ENCODE peak calls at places on chromosome 7, in six cellular contexts. One of them, this sample, is unnamed.
A peak's percentile ranks its signal among the peaks of the same experiment; 100 is the strongest.

GRCh38 chr7:5296627-5297226 is 14.0 kb downstream of the SLC29A4 start:
- DNase-seq in COR-L47: no peak
- DNase-seq in activated CD4-positive, alpha-beta T cell treated with anti-CD3 and anti-CD28 coated beads, Interleukin-2, amount 50 U/mL, for 24 hours: peak; percentile 30
- DNase-seq in activated CD8-positive, alpha-beta T cell treated with anti-CD3 and anti-CD28 coated beads for 36 hours: peak; percentile 83
- DNase-seq in uterus: no peak
- DNase-seq in islet precursor cell: peak; percentile 93
- DNase-seq in this sample: no peak

GRCh38 chr7:94971051-94971867 is 63.9 kb downstream of the PPP1R9A start:
- DNase-seq in COR-L47: no peak
- DNase-seq in activated CD4-positive, alpha-beta T cell treated with anti-CD3 and anti-CD28 coated beads, Interleukin-2, amount 50 U/mL, for 24 hours: no peak
- DNase-seq in activated CD8-positive, alpha-beta T cell treated with anti-CD3 and anti-CD28 coated beads for 36 hours: no peak
- DNase-seq in uterus: no peak
- DNase-seq in islet precursor cell: no peak
- DNase-seq in this sample: no peak

GRCh38 chr7:50647286-50647980 is 82.2 kb upstream of the DDC start:
- DNase-seq in COR-L47: no peak
- DNase-seq in activated CD4-positive, alpha-beta T cell treated with anti-CD3 and anti-CD28 coated beads, Interleukin-2, amount 50 U/mL, for 24 hours: no peak
- DNase-seq in activated CD8-positive, alpha-beta T cell treated with anti-CD3 and anti-CD28 coated beads for 36 hours: no peak
- DNase-seq in uterus: no peak
- DNase-seq in islet precursor cell: peak; percentile 37
- DNase-seq in this sample: no peak

GRCh38 chr7:136114966-136115762 is 138.0 kb upstream of the MTPN start:
- DNase-seq in COR-L47: no peak
- DNase-seq in activated CD4-positive, alpha-beta T cell treated with anti-CD3 and anti-CD28 coated beads, Interleukin-2, amount 50 U/mL, for 24 hours: no peak
- DNase-seq in activated CD8-positive, alpha-beta T cell treated with anti-CD3 and anti-CD28 coated beads for 36 hours: peak; percentile 73
- DNase-seq in uterus: no peak
- DNase-seq in islet precursor cell: peak; percentile 79
- DNase-seq in this sample: peak; percentile 66

GRCh38 chr7:106327538-106328481 is 43.0 kb upstream of the NAMPT start:
- DNase-seq in COR-L47: no peak
- DNase-seq in activated CD4-positive, alpha-beta T cell treated with anti-CD3 and anti-CD28 coated beads, Interleukin-2, amount 50 U/mL, for 24 hours: no peak
- DNase-seq in activated CD8-positive, alpha-beta T cell treated with anti-CD3 and anti-CD28 coated beads for 36 hours: no peak
- DNase-seq in uterus: no peak
- DNase-seq in islet precursor cell: no peak
- DNase-seq in this sample: no peak

GRCh38 chr7:24979863-24980694 is at the start of gene OSBPL3:
- DNase-seq in COR-L47: peak; percentile 89
- DNase-seq in activated CD4-positive, alpha-beta T cell treated with anti-CD3 and anti-CD28 coated beads, Interleukin-2, amount 50 U/mL, for 24 hours: peak; percentile 90
- DNase-seq in activated CD8-positive, alpha-beta T cell treated with anti-CD3 and anti-CD28 coated beads for 36 hours: peak; percentile 96
- DNase-seq in uterus: peak; percentile 95
- DNase-seq in islet precursor cell: peak; percentile 98
- DNase-seq in this sample: peak; percentile 97

GRCh38 chr7:39186671-39187070 is 209.0 kb downstream of the POU6F2 start:
- DNase-seq in COR-L47: no peak
- DNase-seq in activated CD4-positive, alpha-beta T cell treated with anti-CD3 and anti-CD28 coated beads, Interleukin-2, amount 50 U/mL, for 24 hours: no peak
- DNase-seq in activated CD8-positive, alpha-beta T cell treated with anti-CD3 and anti-CD28 coated beads for 36 hours: no peak
- DNase-seq in uterus: no peak
- DNase-seq in islet precursor cell: no peak
- DNase-seq in this sample: no peak

GRCh38 chr7:149245244-149245643 is 5.8 kb downstream of the ZNF212 start:
- DNase-seq in COR-L47: no peak
- DNase-seq in activated CD4-positive, alpha-beta T cell treated with anti-CD3 and anti-CD28 coated beads, Interleukin-2, amount 50 U/mL, for 24 hours: no peak
- DNase-seq in activated CD8-positive, alpha-beta T cell treated with anti-CD3 and anti-CD28 coated beads for 36 hours: peak; percentile 76
- DNase-seq in uterus: no peak
- DNase-seq in islet precursor cell: no peak
- DNase-seq in this sample: no peak

GRCh38 chr7:30708983-30709382 is 26.7 kb upstream of the CRHR2 start:
- DNase-seq in COR-L47: no peak
- DNase-seq in activated CD4-positive, alpha-beta T cell treated with anti-CD3 and anti-CD28 coated beads, Interleukin-2, amount 50 U/mL, for 24 hours: no peak
- DNase-seq in activated CD8-positive, alpha-beta T cell treated with anti-CD3 and anti-CD28 coated beads for 36 hours: no peak
- DNase-seq in uterus: no peak
- DNase-seq in islet precursor cell: no peak
- DNase-seq in this sample: peak; percentile 74

GRCh38 chr7:100547872-100548271 is 8.9 kb downstream of the AGFG2 start:
- DNase-seq in COR-L47: peak; percentile 60
- DNase-seq in activated CD4-positive, alpha-beta T cell treated with anti-CD3 and anti-CD28 coated beads, Interleukin-2, amount 50 U/mL, for 24 hours: no peak
- DNase-seq in activated CD8-positive, alpha-beta T cell treated with anti-CD3 and anti-CD28 coated beads for 36 hours: no peak
- DNase-seq in uterus: no peak
- DNase-seq in islet precursor cell: no peak
- DNase-seq in this sample: no peak

GRCh38 chr7:38796636-38797501 is 112.1 kb downstream of the VPS41 start:
- DNase-seq in COR-L47: peak; percentile 34
- DNase-seq in activated CD4-positive, alpha-beta T cell treated with anti-CD3 and anti-CD28 coated beads, Interleukin-2, amount 50 U/mL, for 24 hours: no peak
- DNase-seq in activated CD8-positive, alpha-beta T cell treated with anti-CD3 and anti-CD28 coated beads for 36 hours: peak; percentile 60
- DNase-seq in uterus: peak; percentile 46
- DNase-seq in islet precursor cell: no peak
- DNase-seq in this sample: peak; percentile 15

GRCh38 chr7:110502893-110503465 is 587.9 kb upstream of the LRRN3 start:
- DNase-seq in COR-L47: no peak
- DNase-seq in activated CD4-positive, alpha-beta T cell treated with anti-CD3 and anti-CD28 coated beads, Interleukin-2, amount 50 U/mL, for 24 hours: no peak
- DNase-seq in activated CD8-positive, alpha-beta T cell treated with anti-CD3 and anti-CD28 coated beads for 36 hours: no peak
- DNase-seq in uterus: no peak
- DNase-seq in islet precursor cell: no peak
- DNase-seq in this sample: no peak

GRCh38 chr7:113444281-113444680 is 325.9 kb upstream of the SMIM30 start:
- DNase-seq in COR-L47: no peak
- DNase-seq in activated CD4-positive, alpha-beta T cell treated with anti-CD3 and anti-CD28 coated beads, Interleukin-2, amount 50 U/mL, for 24 hours: no peak
- DNase-seq in activated CD8-positive, alpha-beta T cell treated with anti-CD3 and anti-CD28 coated beads for 36 hours: no peak
- DNase-seq in uterus: no peak
- DNase-seq in islet precursor cell: no peak
- DNase-seq in this sample: no peak

GRCh38 chr7:107644704-107645083 is 15.9 kb upstream of the SLC26A4 start:
- DNase-seq in COR-L47: no peak
- DNase-seq in activated CD4-positive, alpha-beta T cell treated with anti-CD3 and anti-CD28 coated beads, Interleukin-2, amount 50 U/mL, for 24 hours: no peak
- DNase-seq in activated CD8-positive, alpha-beta T cell treated with anti-CD3 and anti-CD28 coated beads for 36 hours: no peak
- DNase-seq in uterus: no peak
- DNase-seq in islet precursor cell: no peak
- DNase-seq in this sample: no peak

GRCh38 chr7:134448359-134449229 is 10.3 kb downstream of the AKR1B1 start:
- DNase-seq in COR-L47: no peak
- DNase-seq in activated CD4-positive, alpha-beta T cell treated with anti-CD3 and anti-CD28 coated beads, Interleukin-2, amount 50 U/mL, for 24 hours: no peak
- DNase-seq in activated CD8-positive, alpha-beta T cell treated with anti-CD3 and anti-CD28 coated beads for 36 hours: no peak
- DNase-seq in uterus: no peak
- DNase-seq in islet precursor cell: no peak
- DNase-seq in this sample: no peak

GRCh38 chr7:923108-924041 is 31.1 kb downstream of the ADAP1 start:
- DNase-seq in COR-L47: peak; percentile 33
- DNase-seq in activated CD4-positive, alpha-beta T cell treated with anti-CD3 and anti-CD28 coated beads, Interleukin-2, amount 50 U/mL, for 24 hours: peak; percentile 83
- DNase-seq in activated CD8-positive, alpha-beta T cell treated with anti-CD3 and anti-CD28 coated beads for 36 hours: peak; percentile 99
- DNase-seq in uterus: peak; percentile 37
- DNase-seq in islet precursor cell: peak; percentile 83
- DNase-seq in this sample: no peak

GRCh38 chr7:128168667-128169210 is 72.3 kb upstream of the LEP start:
- DNase-seq in COR-L47: no peak
- DNase-seq in activated CD4-positive, alpha-beta T cell treated with anti-CD3 and anti-CD28 coated beads, Interleukin-2, amount 50 U/mL, for 24 hours: no peak
- DNase-seq in activated CD8-positive, alpha-beta T cell treated with anti-CD3 and anti-CD28 coated beads for 36 hours: peak; percentile 37
- DNase-seq in uterus: no peak
- DNase-seq in islet precursor cell: peak; percentile 93
- DNase-seq in this sample: peak; percentile 75

GRCh38 chr7:13057462-13058200 is 370.2 kb downstream of the ARL4A start:
- DNase-seq in COR-L47: no peak
- DNase-seq in activated CD4-positive, alpha-beta T cell treated with anti-CD3 and anti-CD28 coated beads, Interleukin-2, amount 50 U/mL, for 24 hours: no peak
- DNase-seq in activated CD8-positive, alpha-beta T cell treated with anti-CD3 and anti-CD28 coated beads for 36 hours: no peak
- DNase-seq in uterus: no peak
- DNase-seq in islet precursor cell: no peak
- DNase-seq in this sample: no peak

GRCh38 chr7:67566101-67566500 is 569.5 kb downstream of the TYW1 start:
- DNase-seq in COR-L47: no peak
- DNase-seq in activated CD4-positive, alpha-beta T cell treated with anti-CD3 and anti-CD28 coated beads, Interleukin-2, amount 50 U/mL, for 24 hours: no peak
- DNase-seq in activated CD8-positive, alpha-beta T cell treated with anti-CD3 and anti-CD28 coated beads for 36 hours: no peak
- DNase-seq in uterus: no peak
- DNase-seq in islet precursor cell: no peak
- DNase-seq in this sample: no peak

GRCh38 chr7:21920931-21921330 is 24.8 kb downstream of the CDCA7L start:
- DNase-seq in COR-L47: no peak
- DNase-seq in activated CD4-positive, alpha-beta T cell treated with anti-CD3 and anti-CD28 coated beads, Interleukin-2, amount 50 U/mL, for 24 hours: no peak
- DNase-seq in activated CD8-positive, alpha-beta T cell treated with anti-CD3 and anti-CD28 coated beads for 36 hours: no peak
- DNase-seq in uterus: no peak
- DNase-seq in islet precursor cell: no peak
- DNase-seq in this sample: no peak

GRCh38 chr7:44077061-44077460 is 5.3 kb downstream of the POLM start:
- DNase-seq in COR-L47: no peak
- DNase-seq in activated CD4-positive, alpha-beta T cell treated with anti-CD3 and anti-CD28 coated beads, Interleukin-2, amount 50 U/mL, for 24 hours: no peak
- DNase-seq in activated CD8-positive, alpha-beta T cell treated with anti-CD3 and anti-CD28 coated beads for 36 hours: no peak
- DNase-seq in uterus: no peak
- DNase-seq in islet precursor cell: no peak
- DNase-seq in this sample: no peak

GRCh38 chr7:61111-61510 is 131.3 kb upstream of the FAM20C start:
- DNase-seq in COR-L47: no peak
- DNase-seq in activated CD4-positive, alpha-beta T cell treated with anti-CD3 and anti-CD28 coated beads, Interleukin-2, amount 50 U/mL, for 24 hours: no peak
- DNase-seq in activated CD8-positive, alpha-beta T cell treated with anti-CD3 and anti-CD28 coated beads for 36 hours: no peak
- DNase-seq in uterus: no peak
- DNase-seq in islet precursor cell: no peak
- DNase-seq in this sample: no peak

GRCh38 chr7:127107601-127108007 is 145.1 kb downstream of the GRM8 start:
- DNase-seq in COR-L47: peak; percentile 24
- DNase-seq in activated CD4-positive, alpha-beta T cell treated with anti-CD3 and anti-CD28 coated beads, Interleukin-2, amount 50 U/mL, for 24 hours: no peak
- DNase-seq in activated CD8-positive, alpha-beta T cell treated with anti-CD3 and anti-CD28 coated beads for 36 hours: peak; percentile 52
- DNase-seq in uterus: no peak
- DNase-seq in islet precursor cell: peak; percentile 81
- DNase-seq in this sample: peak; percentile 56

GRCh38 chr7:71735961-71736556 is 604.1 kb downstream of the GALNT17 start:
- DNase-seq in COR-L47: peak; percentile 42
- DNase-seq in activated CD4-positive, alpha-beta T cell treated with anti-CD3 and anti-CD28 coated beads, Interleukin-2, amount 50 U/mL, for 24 hours: no peak
- DNase-seq in activated CD8-positive, alpha-beta T cell treated with anti-CD3 and anti-CD28 coated beads for 36 hours: peak; percentile 66
- DNase-seq in uterus: peak; percentile 46
- DNase-seq in islet precursor cell: peak; percentile 86
- DNase-seq in this sample: peak; percentile 93

GRCh38 chr7:142873281-142873784 is 12.2 kb downstream of the TRPV6 start:
- DNase-seq in COR-L47: no peak
- DNase-seq in activated CD4-positive, alpha-beta T cell treated with anti-CD3 and anti-CD28 coated beads, Interleukin-2, amount 50 U/mL, for 24 hours: no peak
- DNase-seq in activated CD8-positive, alpha-beta T cell treated with anti-CD3 and anti-CD28 coated beads for 36 hours: peak; percentile 58
- DNase-seq in uterus: no peak
- DNase-seq in islet precursor cell: peak; percentile 65
- DNase-seq in this sample: peak; percentile 74

GRCh38 chr7:8125680-8126444 is 136.1 kb downstream of the ICA1 start:
- DNase-seq in COR-L47: no peak
- DNase-seq in activated CD4-positive, alpha-beta T cell treated with anti-CD3 and anti-CD28 coated beads, Interleukin-2, amount 50 U/mL, for 24 hours: peak; percentile 53
- DNase-seq in activated CD8-positive, alpha-beta T cell treated with anti-CD3 and anti-CD28 coated beads for 36 hours: peak; percentile 94
- DNase-seq in uterus: no peak
- DNase-seq in islet precursor cell: no peak
- DNase-seq in this sample: no peak

GRCh38 chr7:33794959-33795358 is 110.4 kb upstream of the BMPER start:
- DNase-seq in COR-L47: no peak
- DNase-seq in activated CD4-positive, alpha-beta T cell treated with anti-CD3 and anti-CD28 coated beads, Interleukin-2, amount 50 U/mL, for 24 hours: no peak
- DNase-seq in activated CD8-positive, alpha-beta T cell treated with anti-CD3 and anti-CD28 coated beads for 36 hours: no peak
- DNase-seq in uterus: no peak
- DNase-seq in islet precursor cell: peak; percentile 11
- DNase-seq in this sample: no peak

GRCh38 chr7:102039706-102040105 is 222.3 kb downstream of the CUX1 start:
- DNase-seq in COR-L47: no peak
- DNase-seq in activated CD4-positive, alpha-beta T cell treated with anti-CD3 and anti-CD28 coated beads, Interleukin-2, amount 50 U/mL, for 24 hours: no peak
- DNase-seq in activated CD8-positive, alpha-beta T cell treated with anti-CD3 and anti-CD28 coated beads for 36 hours: no peak
- DNase-seq in uterus: no peak
- DNase-seq in islet precursor cell: no peak
- DNase-seq in this sample: no peak

GRCh38 chr7:116490351-116490750 is 9.2 kb upstream of the CAV2 start:
- DNase-seq in COR-L47: no peak
- DNase-seq in activated CD4-positive, alpha-beta T cell treated with anti-CD3 and anti-CD28 coated beads, Interleukin-2, amount 50 U/mL, for 24 hours: no peak
- DNase-seq in activated CD8-positive, alpha-beta T cell treated with anti-CD3 and anti-CD28 coated beads for 36 hours: no peak
- DNase-seq in uterus: no peak
- DNase-seq in islet precursor cell: no peak
- DNase-seq in this sample: no peak

GRCh38 chr7:151754142-151754590 is 122.7 kb downstream of the PRKAG2 start:
- DNase-seq in COR-L47: peak; percentile 19
- DNase-seq in activated CD4-positive, alpha-beta T cell treated with anti-CD3 and anti-CD28 coated beads, Interleukin-2, amount 50 U/mL, for 24 hours: no peak
- DNase-seq in activated CD8-positive, alpha-beta T cell treated with anti-CD3 and anti-CD28 coated beads for 36 hours: peak; percentile 30
- DNase-seq in uterus: peak; percentile 85
- DNase-seq in islet precursor cell: peak; percentile 99
- DNase-seq in this sample: peak; percentile 92

GRCh38 chr7:26155531-26156375 is 3.8 kb downstream of the NFE2L3 start:
- DNase-seq in COR-L47: no peak
- DNase-seq in activated CD4-positive, alpha-beta T cell treated with anti-CD3 and anti-CD28 coated beads, Interleukin-2, amount 50 U/mL, for 24 hours: no peak
- DNase-seq in activated CD8-positive, alpha-beta T cell treated with anti-CD3 and anti-CD28 coated beads for 36 hours: no peak
- DNase-seq in uterus: no peak
- DNase-seq in islet precursor cell: peak; percentile 72
- DNase-seq in this sample: no peak

GRCh38 chr7:2000153-2000687 is 232.5 kb downstream of the MAD1L1 start:
- DNase-seq in COR-L47: no peak
- DNase-seq in activated CD4-positive, alpha-beta T cell treated with anti-CD3 and anti-CD28 coated beads, Interleukin-2, amount 50 U/mL, for 24 hours: no peak
- DNase-seq in activated CD8-positive, alpha-beta T cell treated with anti-CD3 and anti-CD28 coated beads for 36 hours: no peak
- DNase-seq in uterus: no peak
- DNase-seq in islet precursor cell: no peak
- DNase-seq in this sample: no peak

This sample was measured in HuH-7.